ENCODE peak calls at places on chromosome 10, in ten cellular contexts. L is aorta, W is breast epithelium, G is heart right ventricle, Q is trophoblast cell, E is HFF-Myc, Z is hepatocyte, U is lower lobe of right lung, C is ovary, M is fibroblast of the aortic adventitia. D is an unnamed sample.

GRCh38 chr10:72834183-72834825 is 59.2 kb upstream of the OIT3 start:
- DNase-seq in L (no peak), W (no peak), G (no peak), Q (peak), E (peak), Z (peak), U (no peak), C (peak), M (peak), D (no peak)

GRCh38 chr10:120607016-120607709 is 150.1 kb downstream of the PLPP4 start:
- DNase-seq in L (no peak), W (no peak), G (no peak), Q (no peak), E (no peak), Z (no peak), U (no peak), C (no peak), M (peak), D (peak)

GRCh38 chr10:60175418-60175817 is 214.3 kb downstream of the ANK3 start:
- DNase-seq in L (no peak), W (no peak), G (no peak), Q (no peak), E (no peak), Z (peak), U (no peak), C (no peak), M (peak), D (no peak)

GRCh38 chr10:12077580-12078180 is 8.9 kb downstream of the DHTKD1 start:
- DNase-seq in L (no peak), W (no peak), G (no peak), Q (no peak), E (no peak), Z (no peak), U (no peak), C (no peak), M (no peak), D (no peak)

GRCh38 chr10:62637249-62638061 is 167.1 kb upstream of the ADO start:
- DNase-seq in L (no peak), W (no peak), G (no peak), Q (no peak), E (no peak), Z (no peak), U (no peak), C (no peak), M (peak), D (no peak)

GRCh38 chr10:90871279-90871760 is 454 bp upstream of the RPP30 start:
- DNase-seq in L (no peak), W (no peak), G (no peak), Q (peak), E (no peak), Z (peak), U (no peak), C (peak), M (peak), D (peak)

GRCh38 chr10:31897506-31897905 is 31.1 kb downstream of the ARHGAP12 start:
- DNase-seq in L (no peak), W (no peak), G (no peak), Q (no peak), E (peak), Z (no peak), U (no peak), C (no peak), M (peak), D (no peak)

GRCh38 chr10:132571565-132572544 is 34.3 kb downstream of the INPP5A start:
- DNase-seq in L (peak), W (no peak), G (no peak), Q (peak), E (peak), Z (peak), U (no peak), C (peak), M (peak), D (peak)

GRCh38 chr10:116120688-116121087 is 152.3 kb downstream of the GFRA1 start:
- DNase-seq in L (no peak), W (no peak), G (no peak), Q (no peak), E (no peak), Z (no peak), U (no peak), C (no peak), M (no peak), D (no peak)

GRCh38 chr10:72886596-72887522 is 6.7 kb upstream of the OIT3 start:
- DNase-seq in L (no peak), W (no peak), G (no peak), Q (no peak), E (no peak), Z (no peak), U (no peak), C (no peak), M (no peak), D (no peak)

GRCh38 chr10:88270871-88271713 is 312.0 kb downstream of the RNLS start:
- DNase-seq in L (no peak), W (no peak), G (peak), Q (peak), E (no peak), Z (no peak), U (no peak), C (no peak), M (peak), D (no peak)

GRCh38 chr10:42367532-42368230 is 270.7 kb downstream of the ZNF33B start:
- DNase-seq in L (peak), W (peak), G (peak), Q (peak), E (peak), Z (no peak), U (peak), C (peak), M (peak), D (peak)

GRCh38 chr10:558331-558730 is 131.1 kb downstream of the DIP2C start:
- DNase-seq in L (no peak), W (no peak), G (no peak), Q (no peak), E (no peak), Z (no peak), U (no peak), C (no peak), M (no peak), D (no peak)

DNA sequence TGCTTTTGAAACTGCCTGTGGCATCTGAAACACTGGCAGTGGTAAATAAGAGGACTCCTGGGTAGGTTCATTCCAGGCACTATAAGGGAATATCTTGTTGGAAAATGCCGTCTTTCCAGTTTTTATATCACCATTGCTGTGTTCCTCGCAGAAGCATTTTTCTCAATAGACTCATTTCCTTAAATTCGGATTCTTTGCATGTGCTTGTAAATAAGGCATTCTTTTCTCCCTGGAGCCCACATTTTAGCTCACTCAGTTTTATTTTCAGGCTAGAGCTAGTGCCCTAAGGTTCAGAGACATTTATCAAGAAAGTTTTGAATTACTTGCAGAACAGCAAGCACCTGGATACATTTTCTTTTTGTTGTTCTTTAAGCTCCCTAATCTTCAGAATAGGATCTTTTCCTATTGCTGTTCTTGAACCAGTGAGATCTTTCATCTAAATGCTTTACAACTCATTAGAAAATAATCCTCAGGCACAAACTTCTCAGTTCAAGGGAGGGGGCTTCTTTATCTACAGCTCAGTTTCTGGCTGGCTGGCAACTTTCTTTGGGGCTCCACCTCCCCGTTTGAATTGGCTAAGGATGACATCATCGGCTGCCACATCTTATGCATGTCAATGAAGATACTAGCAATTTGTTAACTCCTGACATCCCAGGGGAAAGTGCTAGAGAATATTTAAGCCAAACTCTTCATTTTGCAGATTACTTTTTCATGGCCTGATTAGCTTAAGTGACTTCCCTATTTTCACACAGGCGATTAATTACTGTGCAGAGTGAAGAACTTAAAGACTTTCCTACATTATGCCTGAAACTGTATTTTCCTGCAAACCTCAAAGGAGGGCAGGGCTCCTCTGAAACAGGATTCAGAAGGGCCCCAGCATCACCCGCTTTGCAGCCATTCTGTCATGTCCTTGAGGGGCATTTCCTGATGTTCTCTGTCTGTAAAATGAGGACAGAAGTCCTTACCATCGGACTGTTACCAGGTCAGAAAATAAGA is 133.8 kb upstream of the RSU1 start:
- DNase-seq in L (no peak), W (no peak), G (no peak), Q (peak), E (no peak), Z (peak), U (no peak), C (no peak), M (peak), D (no peak)
- H3K4me3 ChIP-seq in L (no peak), W (no peak), G (no peak), Q (no peak), E (no peak), Z (no peak), U (no peak), C (no peak), M (no peak), D (no peak)

GRCh38 chr10:125720002-125720382 is 483 bp downstream of the EDRF1 start:
- DNase-seq in L (no peak), W (no peak), G (no peak), Q (no peak), E (no peak), Z (no peak), U (no peak), C (no peak), M (peak), D (no peak)

GRCh38 chr10:125726914-125727313 is 7.4 kb downstream of the EDRF1 start:
- DNase-seq in L (no peak), W (no peak), G (no peak), Q (no peak), E (no peak), Z (no peak), U (no peak), C (no peak), M (no peak), D (no peak)

GRCh38 chr10:125722811-125723210 is 3.3 kb downstream of the EDRF1 start:
- DNase-seq in L (no peak), W (no peak), G (no peak), Q (no peak), E (no peak), Z (no peak), U (no peak), C (no peak), M (no peak), D (no peak)

GRCh38 chr10:125719173-125720001 is at the start of gene EDRF1:
- DNase-seq in L (peak), W (peak), G (peak), Q (peak), E (peak), Z (peak), U (peak), C (peak), M (peak), D (peak)

DNA sequence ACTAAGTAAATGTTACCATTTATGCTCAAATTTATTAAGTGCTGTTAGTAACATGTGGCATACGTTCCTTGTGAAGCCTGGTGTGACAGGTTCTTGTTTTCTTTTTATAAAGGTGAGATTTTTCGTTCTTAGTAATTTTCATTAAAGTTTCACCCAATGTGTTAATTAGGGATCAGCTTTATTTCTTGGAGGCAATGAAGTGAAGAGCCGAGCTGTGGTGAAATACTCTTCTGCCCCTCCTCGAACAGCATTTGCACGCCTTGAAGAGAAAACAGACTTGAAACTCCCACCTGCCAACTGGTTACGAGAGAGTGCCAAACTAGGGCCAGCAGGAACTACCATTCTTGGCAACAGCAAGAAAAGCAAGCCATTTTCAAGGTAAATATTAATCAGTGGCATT is 1.5 kb downstream of the EDRF1 start:
- DNase-seq in L (no peak), W (no peak), G (no peak), Q (no peak), E (no peak), Z (no peak), U (no peak), C (no peak), M (no peak), D (no peak)
- H3K4me3 ChIP-seq in L (no peak), W (no peak), G (no peak), Q (no peak), E (peak), Z (peak), U (peak), C (no peak), M (no peak), D (no peak)

GRCh38 chr10:66784796-66785195 is 141.0 kb upstream of the LRRTM3 start:
- DNase-seq in L (no peak), W (no peak), G (no peak), Q (no peak), E (no peak), Z (no peak), U (no peak), C (no peak), M (no peak), D (no peak)
- H3K4me3 ChIP-seq in L (no peak), W (no peak), G (no peak), Q (no peak), E (no peak), Z (no peak), U (no peak), C (no peak), M (no peak), D (no peak)

DNA sequence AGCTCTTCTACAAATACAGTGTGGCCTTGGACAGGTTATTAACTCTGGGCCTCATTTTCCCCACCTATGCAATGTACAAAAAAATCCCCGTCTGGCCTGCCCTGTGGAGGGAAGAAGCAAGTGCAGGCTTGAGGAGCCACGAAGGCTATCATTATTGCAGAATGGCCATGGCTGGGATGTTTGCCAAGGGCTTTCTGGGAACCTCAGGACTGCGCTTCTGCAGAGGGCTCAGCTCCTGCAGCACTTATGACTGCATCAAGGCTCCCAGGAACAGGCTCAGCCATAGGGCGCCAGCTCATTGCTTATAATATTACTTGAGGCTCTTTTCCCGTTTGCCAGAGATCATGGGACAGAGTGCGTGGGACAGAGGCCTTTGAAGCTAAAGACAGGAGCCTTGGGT is 20.5 kb upstream of the C10orf105 start:
- DNase-seq in L (peak), W (no peak), G (no peak), Q (no peak), E (no peak), Z (peak), U (no peak), C (no peak), M (peak), D (no peak)
- H3K4me3 ChIP-seq in L (no peak), W (no peak), G (no peak), Q (no peak), E (no peak), Z (no peak), U (no peak), C (no peak), M (no peak), D (no peak)

DNA sequence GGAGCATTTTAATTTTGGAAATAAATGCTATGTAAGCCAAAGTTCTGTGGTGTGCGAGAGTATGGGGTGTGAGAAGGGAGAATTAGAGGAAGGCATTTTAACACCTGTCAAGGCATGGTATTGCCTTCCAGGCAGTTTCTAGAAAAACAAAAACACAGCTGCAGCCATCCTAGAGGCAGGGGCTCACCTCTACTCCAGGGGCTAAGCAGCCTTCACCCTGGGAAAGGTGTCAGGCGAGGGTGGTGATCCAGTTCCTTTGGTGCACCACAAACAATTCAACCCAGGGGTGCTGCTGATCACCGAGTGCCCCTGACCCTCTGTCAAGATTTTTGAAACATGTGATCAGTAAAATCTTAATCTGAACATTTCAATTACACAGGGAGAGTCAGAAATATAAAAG is 59.2 kb upstream of the GPR26 start:
- DNase-seq in L (no peak), W (no peak), G (no peak), Q (no peak), E (no peak), Z (no peak), U (no peak), C (no peak), M (no peak), D (no peak)
- H3K4me3 ChIP-seq in L (no peak), W (no peak), G (no peak), Q (no peak), E (no peak), Z (no peak), U (no peak), C (no peak), M (no peak), D (no peak)

GRCh38 chr10:68870545-68871104 is 30.5 kb upstream of the DDX50 start:
- DNase-seq in L (no peak), W (no peak), G (no peak), Q (no peak), E (no peak), Z (no peak), U (no peak), C (no peak), M (no peak), D (no peak)

GRCh38 chr10:68871105-68871711 is 29.9 kb upstream of the DDX50 start:
- DNase-seq in L (no peak), W (no peak), G (no peak), Q (no peak), E (no peak), Z (peak), U (no peak), C (no peak), M (peak), D (peak)

GRCh38 chr10:68871731-68872342 is 29.3 kb upstream of the DDX50 start:
- DNase-seq in L (no peak), W (no peak), G (no peak), Q (no peak), E (peak), Z (peak), U (no peak), C (no peak), M (peak), D (peak)

GRCh38 chr10:68870061-68870460 is 31.1 kb upstream of the DDX50 start:
- DNase-seq in L (no peak), W (no peak), G (no peak), Q (no peak), E (no peak), Z (no peak), U (no peak), C (no peak), M (no peak), D (no peak)

GRCh38 chr10:68869623-68870022 is 31.5 kb upstream of the DDX50 start:
- DNase-seq in L (no peak), W (no peak), G (no peak), Q (no peak), E (no peak), Z (no peak), U (no peak), C (no peak), M (peak), D (peak)
- H3K4me3 ChIP-seq in L (no peak), W (no peak), G (no peak), Q (no peak), E (no peak), Z (no peak), U (no peak), C (no peak), M (no peak), D (no peak)

GRCh38 chr10:79298403-79299244 is 48.6 kb upstream of the PPIF start:
- DNase-seq in L (peak), W (no peak), G (no peak), Q (peak), E (peak), Z (peak), U (no peak), C (peak), M (peak), D (peak)
- H3K4me3 ChIP-seq in L (no peak), W (no peak), G (no peak), Q (no peak), E (no peak), Z (no peak), U (no peak), C (no peak), M (no peak), D (no peak)

GRCh38 chr10:86058964-86059363 is 307.6 kb downstream of the GRID1 start:
- DNase-seq in L (no peak), W (no peak), G (no peak), Q (no peak), E (no peak), Z (no peak), U (no peak), C (no peak), M (no peak), D (no peak)

GRCh38 chr10:86056632-86057031 is 310.0 kb downstream of the GRID1 start:
- DNase-seq in L (no peak), W (no peak), G (no peak), Q (no peak), E (no peak), Z (no peak), U (no peak), C (no peak), M (no peak), D (no peak)

GRCh38 chr10:86060386-86061280 is 306.0 kb downstream of the GRID1 start:
- DNase-seq in L (no peak), W (no peak), G (no peak), Q (no peak), E (no peak), Z (no peak), U (no peak), C (no peak), M (no peak), D (no peak)

GRCh38 chr10:86055928-86056327 is 310.7 kb downstream of the GRID1 start:
- DNase-seq in L (no peak), W (no peak), G (no peak), Q (no peak), E (no peak), Z (no peak), U (no peak), C (no peak), M (no peak), D (no peak)

DNA sequence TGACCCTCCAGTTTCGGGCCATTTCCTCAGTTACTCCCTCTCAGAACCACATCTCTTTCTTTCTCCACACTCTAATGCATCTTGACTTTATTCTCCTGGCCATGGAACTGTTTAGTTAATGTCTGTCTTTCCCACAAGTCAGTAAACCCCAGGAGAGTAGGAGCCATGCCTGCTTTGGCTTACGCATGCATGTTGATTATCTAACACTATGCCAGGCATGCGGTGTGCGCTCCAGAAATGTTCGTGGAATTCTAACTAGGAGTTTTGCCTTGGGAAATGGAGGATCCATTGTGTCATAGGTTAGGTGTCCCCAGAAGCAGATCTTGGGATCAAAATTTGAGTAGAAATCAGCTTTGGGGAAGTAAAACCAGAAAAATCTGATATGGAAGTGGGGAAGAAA is 308.9 kb downstream of the GRID1 start:
- DNase-seq in L (no peak), W (no peak), G (no peak), Q (peak), E (no peak), Z (no peak), U (no peak), C (no peak), M (no peak), D (no peak)
- H3K4me3 ChIP-seq in L (no peak), W (no peak), G (no peak), Q (no peak), E (no peak), Z (no peak), U (no peak), C (no peak), M (no peak), D (no peak)

GRCh38 chr10:4241724-4242345 is 456.8 kb upstream of the KLF6 start:
- DNase-seq in L (no peak), W (no peak), G (no peak), Q (peak), E (peak), Z (peak), U (no peak), C (peak), M (peak), D (peak)
- H3K4me3 ChIP-seq in L (peak), W (peak), G (peak), Q (no peak), E (peak), Z (no peak), U (peak), C (peak), M (peak), D (peak)

GRCh38 chr10:104350146-104350635 is 3.4 kb upstream of the CFAP58 start:
- DNase-seq in L (no peak), W (no peak), G (no peak), Q (no peak), E (no peak), Z (peak), U (no peak), C (peak), M (peak), D (no peak)
- H3K4me3 ChIP-seq in L (no peak), W (peak), G (no peak), Q (no peak), E (no peak), Z (no peak), U (peak), C (no peak), M (no peak), D (no peak)